ENCODE peak calls at places on chromosomes 2 and 18, in eight cellular contexts. F is upper lobe of left lung, B is PC-9, U is tibial nerve, I is mammary epithelial cell, C is upper lobe of right lung, X is breast epithelium, G is heart right ventricle. V is an unnamed sample. For H3K4me1 and H3K27me3, the result is how much of the 10 kb centered on the place peaks cover.

GRCh38 chr2:159290289-159290907 is 3.9 kb upstream of the WDSUB1 start:
- DNase-seq in F (no peak), B (no peak), U (no peak), I (peak), C (no peak), X (no peak), G (no peak), V (peak)

GRCh38 chr2:175631247-175631628 is 370.8 kb downstream of the LNPK start:
- DNase-seq in F (no peak), B (no peak), U (no peak), I (peak), C (no peak), X (no peak), G (no peak), V (no peak)

GRCh38 chr2:137435176-137435575 is 529.1 kb upstream of the HNMT start:
- DNase-seq in F (no peak), B (no peak), U (no peak), I (peak), C (no peak), X (no peak), G (no peak), V (no peak)

GRCh38 chr18:68482815-68483214 is 232.1 kb downstream of the TMX3 start:
- DNase-seq in F (no peak), B (no peak), U (no peak), I (no peak), C (no peak), X (no peak), G (no peak), V (no peak)

GRCh38 chr2:128466377-128467175 is 147.9 kb upstream of the HS6ST1 start:
- DNase-seq in F (no peak), B (no peak), U (no peak), I (no peak), C (peak), X (peak), G (peak), V (no peak)

GRCh38 chr2:188870289-188870688 is 103.9 kb upstream of the COL3A1 start:
- DNase-seq in F (no peak), B (no peak), U (no peak), I (peak), C (no peak), X (no peak), G (no peak), V (no peak)

GRCh38 chr18:80107396-80107795 is 1.7 kb upstream of the ADNP2 start:
- DNase-seq in F (no peak), B (no peak), U (no peak), I (no peak), C (no peak), X (no peak), G (no peak), V (no peak)

GRCh38 chr18:23618862-23619387 is 32.6 kb upstream of the NPC1 start:
- DNase-seq in F (peak), B (no peak), U (no peak), I (no peak), C (peak), X (peak), G (peak), V (no peak)

GRCh38 chr2:241770185-241770935 is 6.3 kb upstream of the GAL3ST2 start:
- DNase-seq in F (peak), B (no peak), U (no peak), I (no peak), C (peak), X (peak), G (no peak), V (no peak)

GRCh38 chr2:86768189-86768949 is 22.3 kb downstream of the CD8A start:
- DNase-seq in F (no peak), B (no peak), U (no peak), I (no peak), C (no peak), X (no peak), G (no peak), V (no peak)

GRCh38 chr2:21658907-21659306 is 535.1 kb downstream of the TDRD15 start:
- DNase-seq in F (no peak), B (no peak), U (no peak), I (no peak), C (no peak), X (no peak), G (no peak), V (no peak)

GRCh38 chr18:23189768-23190661 is 54.7 kb downstream of the CABLES1 start:
- DNase-seq in F (no peak), B (no peak), U (no peak), I (no peak), C (peak), X (no peak), G (no peak), V (no peak)

GRCh38 chr18:49020129-49020528 is 69.4 kb upstream of the SMAD7 start:
- DNase-seq in F (no peak), B (no peak), U (no peak), I (no peak), C (peak), X (no peak), G (no peak), V (no peak)

GRCh38 chr2:217956895-217957457 is 45.8 kb downstream of the TNS1 start:
- DNase-seq in F (peak), B (no peak), U (peak), I (no peak), C (peak), X (no peak), G (no peak), V (no peak)

GRCh38 chr2:219691551-219691950 is 64.1 kb downstream of the SLC4A3 start:
- DNase-seq in F (no peak), B (no peak), U (no peak), I (no peak), C (no peak), X (no peak), G (no peak), V (no peak)

GRCh38 chr18:55918449-55918848 is 330.5 kb upstream of the TCF4 start:
- DNase-seq in F (no peak), B (no peak), U (no peak), I (no peak), C (no peak), X (no peak), G (no peak), V (no peak)

GRCh38 chr2:200259577-200259957 is 46.9 kb upstream of the SPATS2L start:
- DNase-seq in F (no peak), B (peak), U (no peak), I (peak), C (no peak), X (no peak), G (no peak), V (no peak)

GRCh38 chr2:173264152-173264551 is 90.5 kb upstream of the CDCA7 start:
- DNase-seq in F (no peak), B (no peak), U (no peak), I (no peak), C (no peak), X (no peak), G (no peak), V (no peak)

GRCh38 chr2:46779447-46779941 is 136.1 kb downstream of the MCFD2 start:
- DNase-seq in F (no peak), B (peak), U (no peak), I (peak), C (no peak), X (peak), G (no peak), V (no peak)

GRCh38 chr18:13246121-13246520 is 27.6 kb downstream of the LDLRAD4 start:
- DNase-seq in F (no peak), B (no peak), U (no peak), I (no peak), C (peak), X (no peak), G (no peak), V (no peak)

GRCh38 chr18:657311-657997 is at the start of gene TYMS:
- DNase-seq in F (peak), B (peak), U (no peak), I (peak), C (peak), X (no peak), G (peak), V (no peak)

GRCh38 chr2:6644261-6644660 is 221.4 kb downstream of the CMPK2 start:
- DNase-seq in F (no peak), B (no peak), U (no peak), I (no peak), C (no peak), X (no peak), G (no peak), V (no peak)

GRCh38 chr2:149065236-149065635 is 26.7 kb downstream of the LYPD6B start:
- DNase-seq in F (no peak), B (no peak), U (no peak), I (no peak), C (no peak), X (no peak), G (no peak), V (no peak)

GRCh38 chr18:27118964-27119363 is 66.1 kb downstream of the CHST9 start:
- DNase-seq in F (no peak), B (no peak), U (no peak), I (no peak), C (no peak), X (no peak), G (no peak), V (no peak)

DNA sequence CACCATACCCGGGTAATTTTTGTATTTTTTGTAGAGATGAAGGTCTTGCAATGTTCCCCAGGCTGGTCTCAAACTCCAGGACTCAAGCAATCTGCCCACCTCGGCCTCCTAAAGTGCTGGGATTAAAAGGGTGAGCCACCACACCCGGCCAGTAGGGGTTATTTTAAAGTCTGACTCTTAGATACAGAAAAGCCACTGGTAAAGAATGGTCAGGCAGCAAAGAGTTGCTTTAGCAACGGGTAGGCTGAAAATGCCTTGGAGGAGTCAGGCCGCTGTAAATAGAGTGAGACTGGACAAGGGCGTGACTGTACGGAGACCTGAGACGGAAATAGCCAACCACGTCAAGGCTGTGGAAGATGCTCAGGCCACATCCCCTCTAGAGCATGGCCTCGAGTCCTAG is 54.2 kb downstream of the ACKR3 start:
- DNase-seq in F (no peak), B (no peak), U (no peak), I (no peak), C (peak), X (no peak), G (no peak), V (no peak)
- H3K4me1 ChIP-seq in F (under half), B (under half), U (under half), I (under half), C (under half), X (under half), G (under half), V (under half)

GRCh38 chr18:44897445-44898215 is 216.9 kb downstream of the SETBP1 start:
- DNase-seq in F (no peak), B (no peak), U (no peak), I (no peak), C (no peak), X (no peak), G (no peak), V (no peak)

GRCh38 chr18:44896817-44897216 is 216.1 kb downstream of the SETBP1 start:
- DNase-seq in F (no peak), B (no peak), U (no peak), I (no peak), C (no peak), X (no peak), G (no peak), V (no peak)

GRCh38 chr18:44894011-44894410 is 213.3 kb downstream of the SETBP1 start:
- DNase-seq in F (no peak), B (no peak), U (no peak), I (no peak), C (no peak), X (no peak), G (no peak), V (no peak)

GRCh38 chr18:44893045-44893706 is 212.5 kb downstream of the SETBP1 start:
- DNase-seq in F (no peak), B (no peak), U (no peak), I (no peak), C (no peak), X (no peak), G (no peak), V (no peak)

DNA sequence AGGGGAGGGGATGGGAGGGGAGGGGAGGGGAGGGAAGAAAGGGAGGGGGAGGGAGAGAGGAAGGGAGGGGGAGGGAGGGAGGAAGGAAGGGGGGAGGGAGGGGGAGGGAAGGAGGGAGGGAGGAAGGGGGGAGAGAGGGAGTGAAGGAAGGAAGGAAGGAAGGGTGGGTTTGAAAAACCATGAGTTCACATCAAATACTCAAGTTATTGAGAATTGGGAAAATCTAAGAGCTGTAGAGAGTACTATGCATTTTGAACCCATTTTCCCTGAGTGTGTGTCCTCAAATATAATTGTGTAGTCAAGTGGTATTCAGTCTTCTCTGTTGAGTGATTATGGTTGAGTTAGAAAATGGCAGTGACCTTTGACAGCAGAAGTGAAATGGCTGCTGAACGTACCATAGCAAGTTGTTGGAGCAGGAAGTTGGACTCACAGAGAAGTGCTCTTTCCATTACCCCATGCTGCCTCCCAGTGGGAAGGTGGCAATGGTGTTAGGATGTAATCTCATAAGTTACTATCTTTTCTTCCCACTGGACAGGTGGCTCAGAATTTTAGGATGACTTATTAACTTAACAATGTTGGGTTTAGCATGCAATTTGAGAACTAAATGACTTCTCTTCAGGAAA is 214.6 kb downstream of the SETBP1 start:
- DNase-seq in F (no peak), B (peak), U (no peak), I (peak), C (no peak), X (no peak), G (peak), V (no peak)
- TF ChIP-seq CTCF in F (no peak), B (peak), U (no peak), I (peak), C (peak), X (no peak), G (peak), V (no peak)

DNA sequence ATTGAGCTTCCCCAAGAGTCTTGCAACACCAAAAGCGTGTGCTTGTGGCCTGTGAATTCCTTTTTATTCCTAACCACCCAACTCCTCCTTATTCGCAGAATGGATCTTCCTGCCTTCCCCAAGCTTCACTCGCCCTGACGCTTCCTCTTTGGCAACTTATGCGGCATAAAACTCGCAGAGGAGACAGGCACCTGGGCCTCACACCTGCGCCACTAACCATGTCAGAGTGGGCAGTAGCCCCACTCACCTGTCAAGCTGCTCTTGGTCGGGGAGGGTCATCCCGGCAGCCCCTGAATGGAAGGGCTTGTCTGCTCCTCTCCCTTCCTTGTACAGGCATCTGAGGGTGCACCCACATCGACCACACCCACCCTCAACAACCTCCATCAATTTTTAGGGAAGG is 106.9 kb upstream of the GPC1 start:
- DNase-seq in F (no peak), B (no peak), U (no peak), I (no peak), C (no peak), X (no peak), G (no peak), V (no peak)
- H3K27me3 ChIP-seq in F (under half), B (half or more), U (under half), I (under half), C (under half), X (under half), G (under half), V (under half)

GRCh38 chr2:237297421-237298155 is 116.4 kb downstream of the COL6A3 start:
- DNase-seq in F (no peak), B (no peak), U (no peak), I (no peak), C (no peak), X (no peak), G (no peak), V (no peak)

GRCh38 chr2:237296756-237297155 is 117.2 kb downstream of the COL6A3 start:
- DNase-seq in F (no peak), B (no peak), U (no peak), I (no peak), C (no peak), X (no peak), G (no peak), V (no peak)

GRCh38 chr2:237293966-237294365 is 120.0 kb downstream of the COL6A3 start:
- DNase-seq in F (no peak), B (no peak), U (no peak), I (no peak), C (no peak), X (no peak), G (no peak), V (no peak)

GRCh38 chr2:237294509-237294908 is 119.5 kb downstream of the COL6A3 start:
- DNase-seq in F (no peak), B (no peak), U (no peak), I (no peak), C (no peak), X (no peak), G (no peak), V (no peak)

DNA sequence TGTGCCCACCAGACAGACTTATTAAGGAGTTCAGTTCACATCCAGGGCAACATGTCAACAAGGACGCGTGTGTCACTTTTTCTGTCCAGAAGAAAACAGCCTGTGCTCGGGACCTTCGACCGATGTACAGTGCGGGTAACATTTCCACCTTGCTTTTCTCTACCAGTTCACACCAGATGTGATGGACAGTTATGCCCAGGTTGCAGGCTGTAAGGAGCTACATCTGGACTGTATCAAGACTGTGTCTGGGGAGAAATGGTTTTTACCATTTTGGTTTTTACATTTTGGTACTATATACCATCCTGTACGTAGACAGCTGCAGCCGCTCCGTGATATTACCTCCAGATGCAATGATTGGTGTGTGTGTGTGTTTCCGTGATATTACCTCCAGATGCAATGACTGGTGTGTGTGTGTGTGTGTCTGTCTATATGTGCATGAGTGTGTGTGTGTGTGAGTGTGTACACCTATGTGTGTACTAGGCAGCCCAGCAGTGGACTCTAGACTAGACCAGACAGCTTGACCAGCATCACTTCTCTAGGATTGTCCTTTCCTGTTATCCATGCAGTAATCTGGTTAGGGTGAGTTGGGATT is 118.0 kb downstream of the COL6A3 start:
- DNase-seq in F (no peak), B (no peak), U (no peak), I (no peak), C (no peak), X (no peak), G (no peak), V (no peak)
- H3K4me1 ChIP-seq in F (under half), B (under half), U (under half), I (half or more), C (under half), X (under half), G (under half), V (under half)

V was measured in CD8-positive, alpha-beta T cell.